ENCODE peak calls at places on chromosome 7, in ten cellular contexts. One of them, this sample, is unnamed.

GRCh38 chr7:85033263-85033662 is 153.6 kb downstream of the SEMA3D start:
- DNase-seq in fibroblast of pulmonary artery: no peak
- DNase-seq in endothelial cell: no peak
- DNase-seq in H9: no peak
- DNase-seq in GM13977: no peak
- DNase-seq in chondrocyte: no peak
- DNase-seq in right lobe of liver: no peak
- DNase-seq in OCI-LY7: no peak
- DNase-seq in RWPE1: no peak
- DNase-seq in fibroblast of villous mesenchyme: no peak
- DNase-seq in this sample: no peak

GRCh38 chr7:157543276-157543675 is 206.5 kb downstream of the DNAJB6 start:
- DNase-seq in chondrocyte: peak
- DNase-seq in H9: no peak
- DNase-seq in fibroblast of pulmonary artery: no peak
- DNase-seq in right lobe of liver: no peak
- DNase-seq in fibroblast of villous mesenchyme: no peak
- DNase-seq in OCI-LY7: no peak
- DNase-seq in endothelial cell: no peak
- DNase-seq in RWPE1: no peak
- DNase-seq in GM13977: no peak
- DNase-seq in this sample: peak

GRCh38 chr7:134174797-134175261 is 47.7 kb downstream of the LRGUK start:
- DNase-seq in right lobe of liver: no peak
- DNase-seq in GM13977: peak
- DNase-seq in RWPE1: peak
- DNase-seq in OCI-LY7: no peak
- DNase-seq in fibroblast of villous mesenchyme: peak
- DNase-seq in fibroblast of pulmonary artery: peak
- DNase-seq in chondrocyte: no peak
- DNase-seq in H9: no peak
- DNase-seq in endothelial cell: no peak
- DNase-seq in this sample: peak

GRCh38 chr7:26490631-26491624 is 199.3 kb downstream of the SNX10 start:
- DNase-seq in GM13977: no peak
- DNase-seq in RWPE1: peak
- DNase-seq in OCI-LY7: no peak
- DNase-seq in fibroblast of villous mesenchyme: no peak
- DNase-seq in right lobe of liver: no peak
- DNase-seq in endothelial cell: no peak
- DNase-seq in chondrocyte: no peak
- DNase-seq in fibroblast of pulmonary artery: no peak
- DNase-seq in H9: no peak
- DNase-seq in this sample: no peak

GRCh38 chr7:101308245-101309085 is 13.1 kb downstream of the IFT22 start:
- DNase-seq in right lobe of liver: peak
- DNase-seq in fibroblast of villous mesenchyme: peak
- DNase-seq in chondrocyte: no peak
- DNase-seq in GM13977: no peak
- DNase-seq in OCI-LY7: no peak
- DNase-seq in RWPE1: peak
- DNase-seq in fibroblast of pulmonary artery: peak
- DNase-seq in H9: peak
- DNase-seq in endothelial cell: peak
- DNase-seq in this sample: no peak

GRCh38 chr7:101657171-101657570 is 28.1 kb upstream of the MYL10 start:
- DNase-seq in H9: no peak
- DNase-seq in RWPE1: no peak
- DNase-seq in fibroblast of pulmonary artery: no peak
- DNase-seq in right lobe of liver: no peak
- DNase-seq in chondrocyte: no peak
- DNase-seq in endothelial cell: no peak
- DNase-seq in fibroblast of villous mesenchyme: no peak
- DNase-seq in GM13977: no peak
- DNase-seq in OCI-LY7: no peak
- DNase-seq in this sample: no peak

GRCh38 chr7:82441916-82442478 is 1.6 kb downstream of the CACNA2D1 start:
- DNase-seq in right lobe of liver: no peak
- DNase-seq in H9: no peak
- DNase-seq in fibroblast of villous mesenchyme: peak
- DNase-seq in OCI-LY7: no peak
- DNase-seq in GM13977: no peak
- DNase-seq in fibroblast of pulmonary artery: peak
- DNase-seq in chondrocyte: no peak
- DNase-seq in endothelial cell: no peak
- DNase-seq in RWPE1: peak
- DNase-seq in this sample: no peak

GRCh38 chr7:34138483-34138882 is 233.1 kb downstream of the BMPER start:
- DNase-seq in H9: no peak
- DNase-seq in endothelial cell: no peak
- DNase-seq in chondrocyte: no peak
- DNase-seq in GM13977: no peak
- DNase-seq in OCI-LY7: no peak
- DNase-seq in fibroblast of pulmonary artery: no peak
- DNase-seq in right lobe of liver: no peak
- DNase-seq in fibroblast of villous mesenchyme: no peak
- DNase-seq in RWPE1: no peak
- DNase-seq in this sample: no peak

DNA sequence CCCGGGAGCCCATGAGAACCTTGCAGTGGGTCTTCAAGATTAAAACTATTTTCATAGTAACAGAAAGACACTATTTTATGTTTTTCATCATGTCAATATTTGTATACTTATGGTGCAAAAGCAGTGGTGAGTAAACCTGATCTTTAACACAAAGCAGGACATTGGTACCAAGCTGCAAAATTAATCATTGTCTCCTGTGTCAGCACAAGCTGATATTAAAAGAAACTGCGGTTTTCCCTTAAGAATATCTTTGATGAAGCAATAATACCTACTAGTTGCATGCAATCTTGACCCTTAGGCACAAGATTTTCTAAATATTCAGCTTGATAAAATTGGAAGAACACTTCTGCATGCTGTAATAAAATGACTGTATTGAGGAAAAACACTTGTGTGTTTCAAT is 121.7 kb downstream of the MDFIC start:
- DNase-seq in H9: no peak
- DNase-seq in OCI-LY7: no peak
- DNase-seq in chondrocyte: no peak
- DNase-seq in endothelial cell: no peak
- DNase-seq in RWPE1: no peak
- DNase-seq in fibroblast of pulmonary artery: peak
- DNase-seq in right lobe of liver: no peak
- DNase-seq in fibroblast of villous mesenchyme: peak
- DNase-seq in GM13977: no peak
- DNase-seq in this sample: no peak
- TF ChIP-seq CTCF in H9: no peak
- TF ChIP-seq CTCF in OCI-LY7: no peak
- TF ChIP-seq CTCF in chondrocyte: no peak
- TF ChIP-seq CTCF in endothelial cell: no peak
- TF ChIP-seq CTCF in RWPE1: no peak
- TF ChIP-seq CTCF in fibroblast of pulmonary artery: no peak
- TF ChIP-seq CTCF in right lobe of liver: no peak
- TF ChIP-seq CTCF in fibroblast of villous mesenchyme: no peak
- TF ChIP-seq CTCF in GM13977: no peak
- TF ChIP-seq CTCF in this sample: no peak

DNA sequence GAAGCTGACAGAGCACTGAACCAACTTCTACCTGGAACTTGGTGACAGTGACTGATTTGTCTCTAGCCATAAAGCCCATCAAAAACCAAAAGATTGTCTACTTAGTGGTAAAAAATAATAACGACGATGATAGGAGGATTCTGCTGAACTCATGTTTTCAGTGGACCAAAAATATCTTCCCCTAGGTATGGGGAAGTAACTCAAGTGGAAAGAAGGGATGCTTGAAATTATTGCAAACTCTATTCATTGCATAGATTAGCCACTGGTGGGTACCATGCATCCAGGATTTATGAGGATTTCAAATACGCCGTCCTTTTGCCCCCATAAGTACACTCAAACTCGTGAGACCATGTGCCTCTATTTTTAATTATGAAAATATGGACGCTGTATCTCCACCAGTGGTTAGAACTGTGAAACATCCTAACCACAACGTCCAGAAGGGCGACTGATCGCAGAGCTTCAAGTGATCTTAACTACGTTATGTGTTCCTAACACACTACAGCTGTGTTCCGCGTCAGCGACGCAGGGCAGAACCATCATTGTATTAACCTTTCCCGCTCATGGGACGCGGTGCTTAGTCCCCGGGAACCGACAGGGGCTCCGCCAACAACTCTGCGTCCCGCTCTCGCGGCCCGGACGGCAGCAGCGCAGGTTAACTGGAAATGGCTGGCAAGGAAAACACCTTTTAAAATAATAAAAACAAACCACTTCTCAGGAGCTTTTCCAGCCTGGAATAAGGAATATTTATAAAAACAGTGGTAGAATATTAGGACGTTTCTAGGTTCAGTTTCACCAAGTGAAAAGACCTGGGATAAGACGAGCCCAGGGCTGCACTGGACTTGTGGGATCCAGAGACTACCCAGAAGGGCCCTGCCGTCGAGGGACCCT is 776 bp downstream of the PEX1 start:
- DNase-seq in GM13977: peak
- DNase-seq in OCI-LY7: peak
- DNase-seq in chondrocyte: no peak
- DNase-seq in fibroblast of pulmonary artery: peak
- DNase-seq in right lobe of liver: peak
- DNase-seq in H9: peak
- DNase-seq in fibroblast of villous mesenchyme: peak
- DNase-seq in RWPE1: peak
- DNase-seq in endothelial cell: peak
- DNase-seq in this sample: no peak
- TF ChIP-seq CTCF in GM13977: no peak
- TF ChIP-seq CTCF in OCI-LY7: peak
- TF ChIP-seq CTCF in chondrocyte: peak
- TF ChIP-seq CTCF in fibroblast of pulmonary artery: peak
- TF ChIP-seq CTCF in right lobe of liver: peak
- TF ChIP-seq CTCF in H9: peak
- TF ChIP-seq CTCF in fibroblast of villous mesenchyme: peak
- TF ChIP-seq CTCF in RWPE1: no peak
- TF ChIP-seq CTCF in endothelial cell: no peak
- TF ChIP-seq CTCF in this sample: no peak

DNA sequence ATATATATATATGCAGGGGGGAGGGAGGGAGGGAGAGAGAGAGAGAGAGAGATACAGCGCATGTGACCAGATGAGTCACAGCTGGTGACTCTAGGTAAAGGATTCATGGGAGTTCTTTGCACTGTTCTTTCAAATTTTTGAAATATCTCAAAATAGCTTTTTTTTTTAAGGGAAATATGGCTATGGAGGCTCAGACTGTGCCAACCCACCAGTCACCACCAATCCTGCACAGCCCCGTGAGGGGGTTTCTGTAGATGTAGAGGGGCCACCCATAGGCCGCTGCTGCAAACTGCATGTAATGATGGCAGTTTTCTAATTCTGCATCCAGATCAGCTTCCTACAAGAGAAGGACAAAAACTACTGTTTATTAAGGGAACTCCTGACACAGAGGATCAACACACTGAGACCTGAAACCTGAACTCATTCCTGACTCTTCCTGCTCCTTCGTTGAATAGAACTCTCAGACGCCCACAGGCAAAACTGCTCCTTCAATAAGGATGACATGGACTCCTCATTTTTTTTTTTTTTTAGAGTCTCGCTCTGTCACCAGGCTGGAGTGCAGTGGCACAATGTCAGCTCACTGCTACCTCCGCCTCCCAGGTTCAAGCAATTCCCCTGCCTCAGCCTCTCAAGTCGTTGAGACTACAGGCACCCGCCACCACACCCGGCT is 17.3 kb downstream of the DAGLB start:
- DNase-seq in chondrocyte: no peak
- DNase-seq in right lobe of liver: no peak
- DNase-seq in RWPE1: no peak
- DNase-seq in fibroblast of villous mesenchyme: peak
- DNase-seq in H9: no peak
- DNase-seq in OCI-LY7: peak
- DNase-seq in GM13977: no peak
- DNase-seq in fibroblast of pulmonary artery: peak
- DNase-seq in endothelial cell: no peak
- DNase-seq in this sample: peak
- TF ChIP-seq CTCF in chondrocyte: peak
- TF ChIP-seq CTCF in right lobe of liver: no peak
- TF ChIP-seq CTCF in RWPE1: no peak
- TF ChIP-seq CTCF in fibroblast of villous mesenchyme: peak
- TF ChIP-seq CTCF in H9: peak
- TF ChIP-seq CTCF in OCI-LY7: peak
- TF ChIP-seq CTCF in GM13977: peak
- TF ChIP-seq CTCF in fibroblast of pulmonary artery: peak
- TF ChIP-seq CTCF in endothelial cell: no peak
- TF ChIP-seq CTCF in this sample: no peak

GRCh38 chr7:45892407-45893035 is 4.2 kb downstream of the IGFBP1 start:
- DNase-seq in fibroblast of pulmonary artery: no peak
- DNase-seq in chondrocyte: no peak
- DNase-seq in OCI-LY7: no peak
- DNase-seq in endothelial cell: no peak
- DNase-seq in GM13977: no peak
- DNase-seq in fibroblast of villous mesenchyme: no peak
- DNase-seq in right lobe of liver: no peak
- DNase-seq in H9: no peak
- DNase-seq in RWPE1: no peak
- DNase-seq in this sample: no peak

GRCh38 chr7:45890125-45890901 is 2.0 kb downstream of the IGFBP1 start:
- DNase-seq in chondrocyte: no peak
- DNase-seq in RWPE1: no peak
- DNase-seq in endothelial cell: no peak
- DNase-seq in H9: no peak
- DNase-seq in OCI-LY7: no peak
- DNase-seq in fibroblast of villous mesenchyme: no peak
- DNase-seq in GM13977: no peak
- DNase-seq in right lobe of liver: no peak
- DNase-seq in fibroblast of pulmonary artery: no peak
- DNase-seq in this sample: no peak

GRCh38 chr7:45893374-45893995 is 5.2 kb downstream of the IGFBP1 start:
- DNase-seq in RWPE1: no peak
- DNase-seq in chondrocyte: no peak
- DNase-seq in H9: no peak
- DNase-seq in fibroblast of villous mesenchyme: no peak
- DNase-seq in fibroblast of pulmonary artery: no peak
- DNase-seq in OCI-LY7: no peak
- DNase-seq in endothelial cell: no peak
- DNase-seq in GM13977: no peak
- DNase-seq in right lobe of liver: no peak
- DNase-seq in this sample: no peak

GRCh38 chr7:45890902-45891461 is 2.7 kb downstream of the IGFBP1 start:
- DNase-seq in chondrocyte: no peak
- DNase-seq in fibroblast of villous mesenchyme: peak
- DNase-seq in endothelial cell: no peak
- DNase-seq in RWPE1: peak
- DNase-seq in H9: no peak
- DNase-seq in fibroblast of pulmonary artery: peak
- DNase-seq in right lobe of liver: no peak
- DNase-seq in GM13977: no peak
- DNase-seq in OCI-LY7: peak
- DNase-seq in this sample: no peak

DNA sequence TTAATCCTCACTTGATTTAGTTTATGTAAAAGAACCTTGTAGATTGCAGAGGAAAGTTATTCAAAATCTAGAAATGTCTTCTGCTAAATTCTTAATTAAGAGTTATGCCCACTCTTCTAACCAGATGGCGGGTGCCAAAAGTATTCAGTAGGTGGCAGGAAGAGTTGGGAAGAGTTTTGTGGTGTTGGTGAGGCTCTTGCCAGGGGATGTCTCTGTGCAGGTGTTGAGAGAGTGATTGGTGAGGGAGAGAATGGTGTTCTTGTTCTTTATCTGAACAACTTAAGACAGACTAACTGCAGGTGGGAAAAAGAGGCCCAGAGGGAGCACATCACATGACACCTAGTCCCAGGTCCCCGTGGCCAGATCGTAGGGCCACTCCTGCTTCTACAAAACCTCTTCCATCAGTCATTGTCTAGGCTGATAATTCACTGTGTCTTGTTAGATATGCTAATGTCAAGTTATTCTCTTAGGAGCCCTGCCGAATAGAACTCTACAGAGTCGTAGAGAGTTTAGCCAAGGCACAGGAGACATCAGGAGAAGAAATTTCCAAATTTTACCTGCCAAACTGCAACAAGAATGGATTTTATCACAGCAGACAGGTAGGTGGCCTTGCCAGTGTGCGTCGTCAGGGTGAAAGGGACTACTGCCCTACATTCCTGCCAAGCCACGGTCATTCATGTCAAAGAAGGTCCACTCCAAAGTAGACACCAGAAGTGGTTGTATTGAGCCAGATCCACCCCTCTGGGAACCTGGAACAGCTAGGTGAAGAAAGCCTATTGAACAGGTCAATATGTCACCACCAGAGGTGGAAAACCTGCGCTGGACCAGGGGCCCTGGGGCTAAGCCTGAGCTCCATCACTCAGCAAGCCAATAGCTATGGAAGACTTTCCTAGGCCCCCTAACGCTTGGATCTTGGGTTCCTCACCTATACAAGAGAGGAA is 3.4 kb downstream of the IGFBP1 start:
- DNase-seq in endothelial cell: no peak
- DNase-seq in H9: no peak
- DNase-seq in fibroblast of pulmonary artery: no peak
- DNase-seq in RWPE1: no peak
- DNase-seq in OCI-LY7: no peak
- DNase-seq in fibroblast of villous mesenchyme: no peak
- DNase-seq in GM13977: no peak
- DNase-seq in right lobe of liver: no peak
- DNase-seq in chondrocyte: no peak
- DNase-seq in this sample: no peak
- TF ChIP-seq CTCF in endothelial cell: no peak
- TF ChIP-seq CTCF in H9: no peak
- TF ChIP-seq CTCF in fibroblast of pulmonary artery: no peak
- TF ChIP-seq CTCF in RWPE1: peak
- TF ChIP-seq CTCF in OCI-LY7: peak
- TF ChIP-seq CTCF in fibroblast of villous mesenchyme: no peak
- TF ChIP-seq CTCF in GM13977: no peak
- TF ChIP-seq CTCF in right lobe of liver: no peak
- TF ChIP-seq CTCF in chondrocyte: peak
- TF ChIP-seq CTCF in this sample: peak

This sample was measured in CD14-positive monocyte.